ENCODE peak calls at places on chromosome 11, in seven cellular contexts. I is thoracic aorta; E is fibroblast of pulmonary artery; V is CD4-positive, alpha-beta memory T cell; J is tibial nerve; M is ovary; K is fibroblast of mammary gland. L is an unnamed sample.

GRCh38 chr11:70480711-70481110 is 82.4 kb downstream of the CTTN start:
- DNase-seq in I (no peak), E (no peak), V (no peak), J (no peak), M (no peak), K (no peak), L (no peak)

GRCh38 chr11:134170909-134171281 is 52.9 kb downstream of the NCAPD3 start:
- DNase-seq in I (no peak), E (peak; percentile 41), V (no peak), J (no peak), M (no peak), K (peak; percentile 15), L (no peak)

GRCh38 chr11:133082851-133083488 is 449.3 kb downstream of the OPCML start:
- DNase-seq in I (no peak), E (peak; percentile 38), V (peak; percentile 43), J (no peak), M (no peak), K (peak; percentile 21), L (peak; percentile 2)

GRCh38 chr11:70364198-70364597 is 34.1 kb upstream of the CTTN start:
- DNase-seq in I (no peak), E (peak; percentile 17), V (no peak), J (no peak), M (no peak), K (no peak), L (no peak)

GRCh38 chr11:100578966-100579365 is 108.1 kb upstream of the ARHGAP42 start:
- DNase-seq in I (no peak), E (peak; percentile 24), V (no peak), J (no peak), M (no peak), K (peak; percentile 26), L (no peak)

GRCh38 chr11:114886644-114887259 is 208.4 kb downstream of the NXPE2 start:
- DNase-seq in I (no peak), E (no peak), V (no peak), J (no peak), M (no peak), K (no peak), L (no peak)

GRCh38 chr11:32060063-32060462 is 30.8 kb upstream of the RCN1 start:
- DNase-seq in I (no peak), E (no peak), V (no peak), J (no peak), M (no peak), K (no peak), L (no peak)

GRCh38 chr11:102530558-102530957 is at the start of gene MMP7:
- DNase-seq in I (no peak), E (peak; percentile 49), V (no peak), J (no peak), M (no peak), K (peak; percentile 72), L (peak; percentile 29)

GRCh38 chr11:132856032-132856431 is 676.3 kb downstream of the OPCML start:
- DNase-seq in I (no peak), E (no peak), V (no peak), J (no peak), M (no peak), K (no peak), L (no peak)

GRCh38 chr11:24298126-24298525 is 198.7 kb upstream of the LUZP2 start:
- DNase-seq in I (no peak), E (peak; percentile 8), V (no peak), J (no peak), M (no peak), K (peak; percentile 0), L (peak; percentile 7)

GRCh38 chr11:130144721-130145327 is 14.8 kb upstream of the ST14 start:
- DNase-seq in I (no peak), E (no peak), V (no peak), J (no peak), M (no peak), K (no peak), L (peak; percentile 29)

GRCh38 chr11:123742778-123743177 is 1.3 kb upstream of the ZNF202 start:
- DNase-seq in I (no peak), E (no peak), V (no peak), J (no peak), M (no peak), K (no peak), L (no peak)

GRCh38 chr11:121687961-121688566 is 235.3 kb upstream of the SORL1-AS1 start:
- DNase-seq in I (no peak), E (peak; percentile 35), V (no peak), J (no peak), M (no peak), K (peak; percentile 51), L (no peak)

GRCh38 chr11:102430158-102430836 is 22.3 kb downstream of the TMEM123 start:
- DNase-seq in I (no peak), E (no peak), V (no peak), J (no peak), M (no peak), K (peak; percentile 44), L (no peak)

GRCh38 chr11:65615950-65616574 is 486 bp downstream of the PCNX3 start:
- DNase-seq in I (no peak), E (no peak), V (no peak), J (no peak), M (no peak), K (no peak), L (no peak)

GRCh38 chr11:44709281-44709562 is 17.5 kb upstream of the TSPAN18 start:
- DNase-seq in I (no peak), E (no peak), V (no peak), J (no peak), M (no peak), K (peak; percentile 31), L (no peak)

GRCh38 chr11:33778682-33779081 is 4.4 kb upstream of the FBXO3 start:
- DNase-seq in I (no peak), E (peak; percentile 69), V (no peak), J (no peak), M (no peak), K (peak; percentile 84), L (peak; percentile 31)

GRCh38 chr11:34245043-34245442 is 112.8 kb downstream of the ABTB2 start:
- DNase-seq in I (no peak), E (no peak), V (no peak), J (no peak), M (no peak), K (no peak), L (no peak)

GRCh38 chr11:75347781-75348613 is 3.5 kb downstream of the ARRB1 start:
- DNase-seq in I (no peak), E (peak; percentile 89), V (no peak), J (no peak), M (peak; percentile 54), K (peak; percentile 98), L (no peak)

GRCh38 chr11:68297812-68298658 is 14.4 kb upstream of the LRP5 start:
- DNase-seq in I (peak; percentile 38), E (peak; percentile 68), V (peak; percentile 63), J (peak; percentile 53), M (peak; percentile 88), K (peak; percentile 56), L (no peak)

GRCh38 chr11:86388198-86388597 is 13.5 kb downstream of the CCDC81 start:
- DNase-seq in I (no peak), E (no peak), V (no peak), J (no peak), M (no peak), K (no peak), L (no peak)

GRCh38 chr11:74646964-74647363 is 54.6 kb downstream of the POLD3 start:
- DNase-seq in I (no peak), E (no peak), V (no peak), J (no peak), M (no peak), K (no peak), L (no peak)

GRCh38 chr11:66317766-66318575 is 1.1 kb upstream of the CD248 start:
- DNase-seq in I (no peak), E (peak; percentile 96), V (peak; percentile 59), J (peak; percentile 57), M (peak; percentile 65), K (peak; percentile 97), L (no peak)

GRCh38 chr11:21948876-21949275 is 244.0 kb upstream of the ANO5 start:
- DNase-seq in I (no peak), E (no peak), V (no peak), J (no peak), M (no peak), K (no peak), L (no peak)

DNA sequence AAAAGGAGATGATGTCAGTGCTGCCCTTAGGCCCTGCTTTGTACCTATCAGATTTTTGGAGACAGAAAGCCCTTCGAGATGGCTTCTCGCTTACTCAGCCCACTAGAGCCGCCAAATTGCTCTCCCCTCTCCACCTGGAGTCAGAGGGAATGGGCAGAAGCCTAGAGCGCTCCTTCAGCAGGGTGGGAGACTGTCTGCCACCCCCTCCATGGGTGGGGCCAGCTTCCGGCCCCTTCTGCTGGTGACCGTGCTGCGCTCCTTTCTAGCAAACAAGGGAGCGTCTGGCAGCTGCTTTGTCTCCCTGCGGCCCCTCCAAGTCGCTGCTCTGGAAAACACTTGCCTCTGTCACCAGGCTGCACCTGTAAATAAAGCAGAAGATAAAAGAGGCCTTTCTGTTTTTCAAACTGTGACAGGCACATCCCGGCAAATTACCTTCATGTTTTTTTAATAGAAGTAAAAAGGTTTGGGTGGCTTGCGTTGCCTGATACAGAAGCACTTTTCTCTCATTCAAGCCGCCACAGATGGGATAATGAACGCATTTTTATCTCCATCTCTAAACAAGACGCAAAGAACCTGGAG is 145.7 kb upstream of the NECTIN1 start:
- DNase-seq in I (no peak), E (no peak), V (no peak), J (no peak), M (no peak), K (no peak), L (no peak)
- H3K4me3 ChIP-seq in I (no peak overlapping the region), E (no peak overlapping the region), V (no peak overlapping the region), J (no peak overlapping the region), M (no peak overlapping the region), K (no peak overlapping the region), L (no peak overlapping the region)

GRCh38 chr11:76579047-76579751 is 91.3 kb downstream of the LRRC32 start:
- DNase-seq in I (peak; percentile 41), E (peak; percentile 55), V (no peak), J (no peak), M (peak; percentile 50), K (peak; percentile 65), L (no peak)
- H3K4me3 ChIP-seq in I (peak overlapping the region; percentile 24), E (no peak overlapping the region), V (no peak overlapping the region), J (no peak overlapping the region), M (no peak overlapping the region), K (no peak overlapping the region), L (no peak overlapping the region)

DNA sequence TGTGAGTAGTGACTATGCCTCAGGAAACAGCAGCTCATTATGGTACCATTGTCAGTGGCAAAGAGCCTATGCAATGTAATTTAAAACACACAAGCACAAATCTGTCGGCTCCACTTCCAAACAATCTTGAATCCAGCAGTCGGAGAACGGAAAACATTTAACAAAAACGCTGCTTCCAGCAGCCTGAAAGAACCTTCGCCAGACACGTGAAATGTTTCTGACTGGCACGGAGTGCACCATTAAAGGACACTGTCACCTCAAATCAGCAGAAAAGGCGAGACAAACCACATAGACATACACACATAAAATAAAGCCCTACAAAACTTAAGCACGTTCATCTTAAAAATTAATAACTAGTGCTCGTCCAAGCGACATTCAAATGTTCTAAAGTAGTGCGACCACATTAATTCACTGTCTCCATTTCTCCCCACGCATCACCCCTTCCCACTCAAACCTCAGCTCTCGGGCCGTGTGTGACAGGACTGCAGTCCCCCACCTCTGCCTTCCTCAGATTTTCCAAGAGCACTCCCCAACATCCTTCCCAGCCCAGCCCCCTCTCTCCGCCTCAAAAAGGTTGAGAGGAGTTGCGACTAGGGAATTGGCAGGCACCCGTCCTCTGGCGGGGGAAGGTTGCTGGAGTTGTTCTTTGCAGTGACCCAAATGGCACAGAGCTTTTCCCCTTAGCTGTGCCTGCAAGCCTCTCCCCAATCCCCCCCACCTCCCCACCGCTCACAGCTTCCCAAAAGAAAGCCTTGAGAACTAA is 638 bp downstream of the RAB30 start:
- DNase-seq in I (no peak), E (peak; percentile 36), V (peak; percentile 32), J (peak; percentile 22), M (peak; percentile 72), K (peak; percentile 27), L (no peak)
- H3K4me3 ChIP-seq in I (peak overlapping the region; percentile 90), E (peak overlapping the region; percentile 92), V (peak overlapping the region; percentile 91), J (peak overlapping the region; percentile 51), M (peak overlapping the region; percentile 57), K (peak overlapping the region; percentile 70), L (peak overlapping the region; percentile 97)

GRCh38 chr11:6621711-6622211 is 2.5 kb upstream of the TPP1 start:
- DNase-seq in I (no peak), E (no peak), V (no peak), J (no peak), M (no peak), K (no peak), L (no peak)
- H3K4me3 ChIP-seq in I (no peak overlapping the region), E (no peak overlapping the region), V (no peak overlapping the region), J (no peak overlapping the region), M (no peak overlapping the region), K (no peak overlapping the region), L (no peak overlapping the region)